ENCODE peak calls at places on chromosomes 11 and 22, in five cellular contexts. V, F, W, H and K are unnamed samples.
A peak's percentile ranks its signal among the peaks of the same experiment; 100 is the strongest.

GRCh38 chr11:76166314-76166713 is 40.0 kb downstream of the WNT11 start:
- DNase-seq in V (no peak), F (no peak), W (no peak), H (no peak), K (no peak)

GRCh38 chr11:13114566-13115465 is 105.7 kb downstream of the RASSF10 start:
- DNase-seq in V (peak; percentile 90), F (no peak), W (peak; percentile 48), H (no peak), K (no peak)

GRCh38 chr11:3929232-3929631 is 73.8 kb downstream of the STIM1 start:
- DNase-seq in V (no peak), F (no peak), W (no peak), H (no peak), K (no peak)

GRCh38 chr22:30408388-30409101 is 11.7 kb downstream of the SEC14L2 start:
- DNase-seq in V (no peak), F (no peak), W (no peak), H (no peak), K (no peak)

GRCh38 chr11:86068138-86068861 is 584 bp downstream of the PICALM start:
- DNase-seq in V (peak; percentile 37), F (peak; percentile 73), W (peak; percentile 59), H (peak; percentile 37), K (no peak)

GRCh38 chr11:66168289-66168688 is 98.2 kb downstream of the PACS1 start:
- DNase-seq in V (no peak), F (no peak), W (no peak), H (no peak), K (no peak)

GRCh38 chr22:35524966-35525686 is 15.5 kb upstream of the RASD2 start:
- DNase-seq in V (no peak), F (peak; percentile 91), W (no peak), H (no peak), K (no peak)

GRCh38 chr22:49958961-49959781 is 1.4 kb upstream of the PIM3 start:
- DNase-seq in V (no peak), F (peak; percentile 65), W (peak; percentile 50), H (peak; percentile 18), K (no peak)

GRCh38 chr22:32112380-32112779 is 46.7 kb downstream of the C22orf42 start:
- DNase-seq in V (no peak), F (no peak), W (no peak), H (no peak), K (no peak)

GRCh38 chr22:39174498-39175120 is 22.1 kb upstream of the CBX7 start:
- DNase-seq in V (peak; percentile 99), F (peak; percentile 92), W (peak; percentile 81), H (peak; percentile 79), K (peak; percentile 82)

GRCh38 chr11:57638005-57638760 is 11.5 kb downstream of the YPEL4 start:
- DNase-seq in V (peak; percentile 95), F (peak; percentile 82), W (peak; percentile 72), H (peak; percentile 61), K (peak; percentile 57)

GRCh38 chr22:42519544-42520237 is at the start of gene RRP7A:
- DNase-seq in V (peak; percentile 74), F (peak; percentile 88), W (peak; percentile 84), H (peak; percentile 85), K (no peak)

GRCh38 chr11:74154621-74155281 is 16.1 kb downstream of the C2CD3 start:
- DNase-seq in V (no peak), F (peak; percentile 67), W (no peak), H (no peak), K (no peak)

GRCh38 chr22:29163808-29164207 is 41.9 kb upstream of the EMID1 start:
- DNase-seq in V (no peak), F (no peak), W (no peak), H (no peak), K (no peak)

GRCh38 chr11:79108851-79109250 is 332.0 kb downstream of the TENM4 start:
- DNase-seq in V (no peak), F (no peak), W (no peak), H (no peak), K (no peak)

GRCh38 chr11:15166204-15166603 is 51.5 kb downstream of the INSC start:
- DNase-seq in V (no peak), F (no peak), W (no peak), H (no peak), K (no peak)

GRCh38 chr22:40531951-40532900 is 104.3 kb downstream of the MRTFA start:
- DNase-seq in V (no peak), F (no peak), W (no peak), H (no peak), K (no peak)

GRCh38 chr11:101195294-101195693 is 65.7 kb upstream of the PGR start:
- DNase-seq in V (no peak), F (no peak), W (no peak), H (no peak), K (no peak)

GRCh38 chr11:120536797-120537169 is 25.2 kb downstream of the GRIK4 start:
- DNase-seq in V (no peak), F (no peak), W (no peak), H (no peak), K (no peak)

GRCh38 chr11:35227551-35228341 is 88.8 kb downstream of the CD44 start:
- DNase-seq in V (no peak), F (no peak), W (no peak), H (no peak), K (no peak)

GRCh38 chr11:60121259-60121658 is 32.8 kb downstream of the MS4A2 start:
- DNase-seq in V (peak; percentile 37), F (no peak), W (no peak), H (no peak), K (no peak)

GRCh38 chr11:32317646-32318045 is 117.7 kb downstream of the WT1 start:
- DNase-seq in V (no peak), F (no peak), W (no peak), H (no peak), K (no peak)

GRCh38 chr22:23888615-23889401 is 5.4 kb upstream of the MIF start:
- DNase-seq in V (no peak), F (no peak), W (no peak), H (no peak), K (no peak)

GRCh38 chr22:27798526-27799333 is 2.8 kb downstream of the MN1 start:
- DNase-seq in V (peak; percentile 57), F (no peak), W (no peak), H (no peak), K (no peak)

GRCh38 chr11:3755151-3755550 is 42.2 kb downstream of the NUP98 start:
- DNase-seq in V (no peak), F (no peak), W (no peak), H (no peak), K (no peak)

GRCh38 chr11:123429851-123430735 is at the start of gene GRAMD1B:
- DNase-seq in V (peak; percentile 93), F (peak; percentile 91), W (peak; percentile 67), H (peak; percentile 38), K (no peak)
- H3K27me3 ChIP-seq in V (no peaks in the 10 kb centered on the region), F (no peaks in the 10 kb centered on the region), W (peaks cover 32% of the 10 kb centered on the region), H (no peaks in the 10 kb centered on the region), K (peaks cover 14% of the 10 kb centered on the region)

GRCh38 chr11:62713343-62713742 is 5.9 kb downstream of the GNG3 start:
- DNase-seq in V (no peak), F (peak; percentile 84), W (no peak), H (no peak), K (no peak)
- TF ChIP-seq CTCF in V (no peak), F (no peak), W (no peak), H (no peak), K (no peak)

GRCh38 chr11:27025312-27025955 is 15.2 kb upstream of the BBOX1 start:
- DNase-seq in V (no peak), F (no peak), W (no peak), H (no peak), K (no peak)

GRCh38 chr11:27018902-27019544 is 21.6 kb upstream of the BBOX1 start:
- DNase-seq in V (no peak), F (no peak), W (no peak), H (no peak), K (no peak)

GRCh38 chr11:27022659-27023251 is 17.9 kb upstream of the BBOX1 start:
- DNase-seq in V (no peak), F (no peak), W (no peak), H (no peak), K (no peak)

GRCh38 chr11:27024865-27025264 is 15.8 kb upstream of the BBOX1 start:
- DNase-seq in V (no peak), F (no peak), W (no peak), H (no peak), K (no peak)

DNA sequence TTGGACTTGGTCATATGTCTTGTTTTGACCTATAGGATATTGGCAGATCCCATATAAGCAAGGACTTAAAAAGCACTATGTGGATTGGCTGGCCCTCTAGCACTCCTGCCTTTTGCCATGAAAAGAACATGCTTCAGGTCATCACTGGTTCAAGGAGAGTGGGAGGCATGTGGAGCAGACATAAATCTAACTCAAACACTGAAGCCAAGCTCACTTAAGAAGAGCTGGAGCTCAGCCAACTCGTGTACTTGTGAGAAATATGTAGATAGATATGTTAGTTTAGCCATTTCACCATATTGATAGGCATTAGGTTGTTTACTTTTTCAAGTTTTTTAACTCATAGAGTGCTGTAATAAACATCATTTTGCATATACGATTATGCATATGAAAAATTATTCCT is 19.9 kb upstream of the BBOX1 start:
- DNase-seq in V (no peak), F (no peak), W (no peak), H (no peak), K (no peak)
- H3K27me3 ChIP-seq in V (no peaks in the 10 kb centered on the region), F (no peaks in the 10 kb centered on the region), W (no peaks in the 10 kb centered on the region), H (no peaks in the 10 kb centered on the region), K (no peaks in the 10 kb centered on the region)

GRCh38 chr22:38070250-38070921 is 13.2 kb downstream of the PICK1 start:
- DNase-seq in V (no peak), F (no peak), W (no peak), H (peak; percentile 7), K (no peak)

GRCh38 chr22:38068641-38069371 is 11.6 kb downstream of the PICK1 start:
- DNase-seq in V (no peak), F (no peak), W (no peak), H (peak; percentile 17), K (no peak)

GRCh38 chr22:38071421-38072321 is 12.3 kb downstream of the SLC16A8 start:
- DNase-seq in V (no peak), F (no peak), W (peak; percentile 35), H (peak; percentile 11), K (no peak)

GRCh38 chr22:38067771-38068360 is 10.7 kb downstream of the PICK1 start:
- DNase-seq in V (no peak), F (no peak), W (no peak), H (peak; percentile 20), K (no peak)

GRCh38 chr22:38069372-38070249 is 12.4 kb downstream of the PICK1 start:
- DNase-seq in V (no peak), F (peak; percentile 83), W (no peak), H (peak; percentile 80), K (no peak)
- TF ChIP-seq CTCF in V (peak; percentile 60), F (no peak), W (peak; percentile 37), H (peak; percentile 59), K (peak; percentile 43)

GRCh38 chr22:48779211-48779643 is 1048.4 kb downstream of the BRD1 start:
- DNase-seq in V (no peak), F (no peak), W (no peak), H (no peak), K (no peak)

GRCh38 chr22:48781868-48782267 is 1045.8 kb downstream of the BRD1 start:
- DNase-seq in V (no peak), F (peak; percentile 18), W (no peak), H (no peak), K (no peak)

GRCh38 chr22:48779661-48780596 is 1047.7 kb downstream of the BRD1 start:
- DNase-seq in V (no peak), F (peak; percentile 25), W (no peak), H (no peak), K (no peak)

GRCh38 chr22:48781391-48781790 is 1046.3 kb downstream of the BRD1 start:
- DNase-seq in V (no peak), F (peak; percentile 14), W (no peak), H (no peak), K (no peak)

GRCh38 chr22:48780597-48781277 is 1046.9 kb downstream of the BRD1 start:
- DNase-seq in V (no peak), F (no peak), W (no peak), H (no peak), K (no peak)
- H3K27me3 ChIP-seq in V (no peaks in the 10 kb centered on the region), F (no peaks in the 10 kb centered on the region), W (peaks cover 8% of the 10 kb centered on the region), H (no peaks in the 10 kb centered on the region), K (no peaks in the 10 kb centered on the region)